ENCODE peak calls at places on chromosomes 12 and 14, in six cellular contexts. One of them, this sample, is unnamed.
A peak's percentile ranks its signal among the peaks of the same experiment; 100 is the strongest.

GRCh38 chr14:34231626-34232025 is 230.4 kb downstream of the SPTSSA start:
- DNase-seq in testis: no peak
- DNase-seq in choroid plexus epithelial cell: no peak
- DNase-seq in fibroblast of lung: no peak
- DNase-seq in fibroblast of mammary gland: no peak
- DNase-seq in heart right ventricle: no peak
- DNase-seq in this sample: no peak

GRCh38 chr14:89900822-89901221 is 53.7 kb downstream of the EFCAB11 start:
- DNase-seq in testis: no peak
- DNase-seq in choroid plexus epithelial cell: peak; percentile 13
- DNase-seq in fibroblast of lung: no peak
- DNase-seq in fibroblast of mammary gland: no peak
- DNase-seq in heart right ventricle: no peak
- DNase-seq in this sample: no peak

GRCh38 chr12:113049976-113050742 is 6.4 kb upstream of the DTX1 start:
- DNase-seq in testis: peak; percentile 69
- DNase-seq in choroid plexus epithelial cell: no peak
- DNase-seq in fibroblast of lung: no peak
- DNase-seq in fibroblast of mammary gland: no peak
- DNase-seq in heart right ventricle: no peak
- DNase-seq in this sample: no peak

GRCh38 chr12:50825372-50825838 is 17.3 kb upstream of the TMPRSS12 start:
- DNase-seq in testis: no peak
- DNase-seq in choroid plexus epithelial cell: peak; percentile 88
- DNase-seq in fibroblast of lung: peak; percentile 89
- DNase-seq in fibroblast of mammary gland: peak; percentile 82
- DNase-seq in heart right ventricle: no peak
- DNase-seq in this sample: peak; percentile 41

GRCh38 chr14:74275265-74275841 is 27.4 kb downstream of the ABCD4 start:
- DNase-seq in testis: no peak
- DNase-seq in choroid plexus epithelial cell: peak; percentile 95
- DNase-seq in fibroblast of lung: peak; percentile 65
- DNase-seq in fibroblast of mammary gland: peak; percentile 95
- DNase-seq in heart right ventricle: no peak
- DNase-seq in this sample: peak; percentile 66

GRCh38 chr14:96146131-96146771 is 58.4 kb upstream of the BDKRB2 start:
- DNase-seq in testis: no peak
- DNase-seq in choroid plexus epithelial cell: peak; percentile 82
- DNase-seq in fibroblast of lung: peak; percentile 77
- DNase-seq in fibroblast of mammary gland: peak; percentile 72
- DNase-seq in heart right ventricle: no peak
- DNase-seq in this sample: peak; percentile 55

GRCh38 chr14:96194262-96194656 is 10.4 kb upstream of the BDKRB2 start:
- DNase-seq in testis: no peak
- DNase-seq in choroid plexus epithelial cell: no peak
- DNase-seq in fibroblast of lung: no peak
- DNase-seq in fibroblast of mammary gland: no peak
- DNase-seq in heart right ventricle: no peak
- DNase-seq in this sample: no peak

GRCh38 chr14:101823511-101824120 is 62.1 kb downstream of the PPP2R5C start:
- DNase-seq in testis: no peak
- DNase-seq in choroid plexus epithelial cell: no peak
- DNase-seq in fibroblast of lung: no peak
- DNase-seq in fibroblast of mammary gland: peak; percentile 50
- DNase-seq in heart right ventricle: no peak
- DNase-seq in this sample: no peak

GRCh38 chr12:55718650-55719275 is 1.4 kb upstream of the RDH5 start:
- DNase-seq in testis: no peak
- DNase-seq in choroid plexus epithelial cell: no peak
- DNase-seq in fibroblast of lung: no peak
- DNase-seq in fibroblast of mammary gland: peak; percentile 82
- DNase-seq in heart right ventricle: no peak
- DNase-seq in this sample: no peak

GRCh38 chr12:55067701-55068100 is 47.9 kb downstream of the NEUROD4 start:
- DNase-seq in testis: no peak
- DNase-seq in choroid plexus epithelial cell: no peak
- DNase-seq in fibroblast of lung: no peak
- DNase-seq in fibroblast of mammary gland: no peak
- DNase-seq in heart right ventricle: no peak
- DNase-seq in this sample: no peak

GRCh38 chr12:2804390-2805145 is 7.9 kb upstream of the ITFG2 start:
- DNase-seq in testis: peak; percentile 42
- DNase-seq in choroid plexus epithelial cell: peak; percentile 96
- DNase-seq in fibroblast of lung: peak; percentile 73
- DNase-seq in fibroblast of mammary gland: peak; percentile 68
- DNase-seq in heart right ventricle: peak; percentile 69
- DNase-seq in this sample: peak; percentile 75

GRCh38 chr12:5171701-5172100 is 128.0 kb downstream of the KCNA5 start:
- DNase-seq in testis: peak; percentile 20
- DNase-seq in choroid plexus epithelial cell: peak; percentile 34
- DNase-seq in fibroblast of lung: peak; percentile 66
- DNase-seq in fibroblast of mammary gland: peak; percentile 28
- DNase-seq in heart right ventricle: no peak
- DNase-seq in this sample: peak; percentile 31

GRCh38 chr12:52280319-52280795 is 5.9 kb downstream of the KRT86 start:
- DNase-seq in testis: no peak
- DNase-seq in choroid plexus epithelial cell: peak; percentile 94
- DNase-seq in fibroblast of lung: peak; percentile 98
- DNase-seq in fibroblast of mammary gland: peak; percentile 94
- DNase-seq in heart right ventricle: no peak
- DNase-seq in this sample: peak; percentile 80

GRCh38 chr14:102591372-102591943 is 991 bp upstream of the RCOR1 start:
- DNase-seq in testis: peak; percentile 74
- DNase-seq in choroid plexus epithelial cell: peak; percentile 39
- DNase-seq in fibroblast of lung: peak; percentile 34
- DNase-seq in fibroblast of mammary gland: peak; percentile 27
- DNase-seq in heart right ventricle: peak; percentile 43
- DNase-seq in this sample: peak; percentile 57

GRCh38 chr12:81811066-81811777 is 52.1 kb upstream of the PPFIA2 start:
- DNase-seq in testis: no peak
- DNase-seq in choroid plexus epithelial cell: peak; percentile 59
- DNase-seq in fibroblast of lung: no peak
- DNase-seq in fibroblast of mammary gland: peak; percentile 91
- DNase-seq in heart right ventricle: no peak
- DNase-seq in this sample: no peak

GRCh38 chr14:102544745-102545460 is 35.3 kb upstream of the ANKRD9 start:
- DNase-seq in testis: no peak
- DNase-seq in choroid plexus epithelial cell: no peak
- DNase-seq in fibroblast of lung: no peak
- DNase-seq in fibroblast of mammary gland: no peak
- DNase-seq in heart right ventricle: no peak
- DNase-seq in this sample: no peak

GRCh38 chr12:67766370-67766769 is 117.8 kb downstream of the DYRK2 start:
- DNase-seq in testis: no peak
- DNase-seq in choroid plexus epithelial cell: peak; percentile 75
- DNase-seq in fibroblast of lung: peak; percentile 69
- DNase-seq in fibroblast of mammary gland: peak; percentile 93
- DNase-seq in heart right ventricle: no peak
- DNase-seq in this sample: peak; percentile 92

GRCh38 chr14:24172261-24172860 is 481 bp downstream of the REC8 start:
- DNase-seq in testis: no peak
- DNase-seq in choroid plexus epithelial cell: no peak
- DNase-seq in fibroblast of lung: no peak
- DNase-seq in fibroblast of mammary gland: no peak
- DNase-seq in heart right ventricle: no peak
- DNase-seq in this sample: no peak

GRCh38 chr14:21109377-21110260 is 8.8 kb downstream of the TMEM253 start:
- DNase-seq in testis: no peak
- DNase-seq in choroid plexus epithelial cell: no peak
- DNase-seq in fibroblast of lung: no peak
- DNase-seq in fibroblast of mammary gland: no peak
- DNase-seq in heart right ventricle: no peak
- DNase-seq in this sample: peak; percentile 26

GRCh38 chr14:65296876-65297275 is 115.7 kb upstream of the FUT8 start:
- DNase-seq in testis: no peak
- DNase-seq in choroid plexus epithelial cell: no peak
- DNase-seq in fibroblast of lung: no peak
- DNase-seq in fibroblast of mammary gland: no peak
- DNase-seq in heart right ventricle: no peak
- DNase-seq in this sample: no peak

GRCh38 chr12:44021471-44021971 is 185.6 kb downstream of the TMEM117 start:
- DNase-seq in testis: no peak
- DNase-seq in choroid plexus epithelial cell: no peak
- DNase-seq in fibroblast of lung: no peak
- DNase-seq in fibroblast of mammary gland: no peak
- DNase-seq in heart right ventricle: no peak
- DNase-seq in this sample: no peak

GRCh38 chr14:101964297-101965144 is at the start of gene DYNC1H1:
- DNase-seq in testis: peak; percentile 97
- DNase-seq in choroid plexus epithelial cell: peak; percentile 96
- DNase-seq in fibroblast of lung: peak; percentile 96
- DNase-seq in fibroblast of mammary gland: peak; percentile 96
- DNase-seq in heart right ventricle: peak; percentile 97
- DNase-seq in this sample: peak; percentile 88

GRCh38 chr12:45415393-45415817 is 199.5 kb downstream of the ANO6 start:
- DNase-seq in testis: no peak
- DNase-seq in choroid plexus epithelial cell: peak; percentile 98
- DNase-seq in fibroblast of lung: peak; percentile 98
- DNase-seq in fibroblast of mammary gland: peak; percentile 100
- DNase-seq in heart right ventricle: peak; percentile 18
- DNase-seq in this sample: peak; percentile 99

GRCh38 chr12:123471374-123472068 is 13.6 kb downstream of the SNRNP35 start:
- DNase-seq in testis: peak; percentile 67
- DNase-seq in choroid plexus epithelial cell: peak; percentile 92
- DNase-seq in fibroblast of lung: peak; percentile 83
- DNase-seq in fibroblast of mammary gland: peak; percentile 90
- DNase-seq in heart right ventricle: peak; percentile 45
- DNase-seq in this sample: peak; percentile 90

GRCh38 chr12:11652351-11653040 is 3.0 kb downstream of the ETV6 start:
- DNase-seq in testis: peak; percentile 68
- DNase-seq in choroid plexus epithelial cell: peak; percentile 70
- DNase-seq in fibroblast of lung: peak; percentile 57
- DNase-seq in fibroblast of mammary gland: peak; percentile 76
- DNase-seq in heart right ventricle: no peak
- DNase-seq in this sample: peak; percentile 68
- H3K4me3 ChIP-seq in testis: no peak overlapping the region
- H3K4me3 ChIP-seq in choroid plexus epithelial cell: peak overlapping the region; percentile 81
- H3K4me3 ChIP-seq in fibroblast of lung: peak overlapping the region; percentile 87
- H3K4me3 ChIP-seq in fibroblast of mammary gland: peak overlapping the region; percentile 38
- H3K4me3 ChIP-seq in heart right ventricle: no peak overlapping the region
- H3K4me3 ChIP-seq in this sample: peak overlapping the region; percentile 70

GRCh38 chr12:96501139-96501741 is 11.9 kb downstream of the CFAP54 start:
- DNase-seq in testis: no peak
- DNase-seq in choroid plexus epithelial cell: peak; percentile 79
- DNase-seq in fibroblast of lung: peak; percentile 68
- DNase-seq in fibroblast of mammary gland: peak; percentile 72
- DNase-seq in heart right ventricle: peak; percentile 36
- DNase-seq in this sample: peak; percentile 47

GRCh38 chr12:96502477-96502876 is 13.1 kb downstream of the CFAP54 start:
- DNase-seq in testis: no peak
- DNase-seq in choroid plexus epithelial cell: no peak
- DNase-seq in fibroblast of lung: no peak
- DNase-seq in fibroblast of mammary gland: no peak
- DNase-seq in heart right ventricle: no peak
- DNase-seq in this sample: no peak

GRCh38 chr12:96502949-96503532 is 13.7 kb downstream of the CFAP54 start:
- DNase-seq in testis: no peak
- DNase-seq in choroid plexus epithelial cell: no peak
- DNase-seq in fibroblast of lung: no peak
- DNase-seq in fibroblast of mammary gland: no peak
- DNase-seq in heart right ventricle: no peak
- DNase-seq in this sample: no peak

GRCh38 chr12:96500686-96501085 is 11.3 kb downstream of the CFAP54 start:
- DNase-seq in testis: peak; percentile 22
- DNase-seq in choroid plexus epithelial cell: peak; percentile 61
- DNase-seq in fibroblast of lung: peak; percentile 71
- DNase-seq in fibroblast of mammary gland: peak; percentile 53
- DNase-seq in heart right ventricle: no peak
- DNase-seq in this sample: no peak

GRCh38 chr12:96501908-96502307 is 12.5 kb downstream of the CFAP54 start:
- DNase-seq in testis: no peak
- DNase-seq in choroid plexus epithelial cell: no peak
- DNase-seq in fibroblast of lung: no peak
- DNase-seq in fibroblast of mammary gland: no peak
- DNase-seq in heart right ventricle: no peak
- DNase-seq in this sample: no peak
- TF ChIP-seq CTCF in testis: no peak
- TF ChIP-seq CTCF in choroid plexus epithelial cell: no peak
- TF ChIP-seq CTCF in fibroblast of lung: no peak
- TF ChIP-seq CTCF in fibroblast of mammary gland: no peak
- TF ChIP-seq CTCF in heart right ventricle: no peak
- TF ChIP-seq CTCF in this sample: no peak

GRCh38 chr12:95446511-95446910 is 27.4 kb upstream of the METAP2 start:
- DNase-seq in testis: peak; percentile 50
- DNase-seq in choroid plexus epithelial cell: peak; percentile 45
- DNase-seq in fibroblast of lung: peak; percentile 44
- DNase-seq in fibroblast of mammary gland: peak; percentile 47
- DNase-seq in heart right ventricle: peak; percentile 48
- DNase-seq in this sample: peak; percentile 21
- H3K4me3 ChIP-seq in testis: peak overlapping the region; percentile 29
- H3K4me3 ChIP-seq in choroid plexus epithelial cell: peak overlapping the region; percentile 52
- H3K4me3 ChIP-seq in fibroblast of lung: no peak overlapping the region
- H3K4me3 ChIP-seq in fibroblast of mammary gland: no peak overlapping the region
- H3K4me3 ChIP-seq in heart right ventricle: no peak overlapping the region
- H3K4me3 ChIP-seq in this sample: no peak overlapping the region

GRCh38 chr12:19179986-19180385 is 50.5 kb downstream of the PLEKHA5 start:
- DNase-seq in testis: no peak
- DNase-seq in choroid plexus epithelial cell: no peak
- DNase-seq in fibroblast of lung: no peak
- DNase-seq in fibroblast of mammary gland: no peak
- DNase-seq in heart right ventricle: no peak
- DNase-seq in this sample: no peak

GRCh38 chr12:19185262-19185929 is 55.9 kb downstream of the PLEKHA5 start:
- DNase-seq in testis: no peak
- DNase-seq in choroid plexus epithelial cell: no peak
- DNase-seq in fibroblast of lung: no peak
- DNase-seq in fibroblast of mammary gland: no peak
- DNase-seq in heart right ventricle: no peak
- DNase-seq in this sample: no peak

GRCh38 chr12:19181666-19182426 is 52.3 kb downstream of the PLEKHA5 start:
- DNase-seq in testis: no peak
- DNase-seq in choroid plexus epithelial cell: peak; percentile 50
- DNase-seq in fibroblast of lung: peak; percentile 49
- DNase-seq in fibroblast of mammary gland: peak; percentile 26
- DNase-seq in heart right ventricle: no peak
- DNase-seq in this sample: peak; percentile 41

GRCh38 chr12:19186722-19187661 is 57.5 kb downstream of the PLEKHA5 start:
- DNase-seq in testis: no peak
- DNase-seq in choroid plexus epithelial cell: peak; percentile 84
- DNase-seq in fibroblast of lung: peak; percentile 79
- DNase-seq in fibroblast of mammary gland: peak; percentile 75
- DNase-seq in heart right ventricle: no peak
- DNase-seq in this sample: peak; percentile 78

DNA sequence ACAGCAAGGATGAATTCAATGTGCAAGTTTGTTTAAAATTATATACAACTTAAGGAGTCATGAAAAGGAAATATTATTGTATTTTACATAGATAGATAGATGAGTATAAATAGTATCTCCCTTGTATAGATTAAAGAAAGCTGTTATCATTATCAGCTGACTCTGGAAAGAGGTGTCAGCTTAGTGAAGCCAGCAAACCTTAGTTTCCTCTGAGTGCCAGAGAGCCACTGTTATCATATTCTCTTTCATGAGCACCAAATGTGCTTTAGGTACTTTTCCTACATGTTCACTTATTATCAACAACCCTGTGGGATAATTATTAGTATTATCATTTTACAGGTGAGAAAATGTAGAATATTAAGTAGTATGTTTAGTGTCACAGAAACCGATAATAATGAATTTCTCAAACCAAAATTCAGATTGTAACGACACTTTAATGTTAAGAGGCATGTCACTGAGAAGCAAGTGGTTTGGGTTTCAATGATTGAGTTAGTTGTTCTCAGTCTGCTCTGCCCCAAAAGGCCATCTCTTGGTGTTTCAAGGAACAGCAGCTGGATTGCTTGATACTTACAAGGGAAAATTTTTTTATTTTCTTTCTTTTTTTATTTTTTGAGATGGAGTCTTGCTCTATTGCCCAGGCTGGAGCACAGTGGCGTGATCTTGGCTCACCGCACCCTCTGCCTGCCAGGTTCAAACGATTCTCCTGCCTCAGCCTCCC is 53.7 kb downstream of the PLEKHA5 start:
- DNase-seq in testis: peak; percentile 18
- DNase-seq in choroid plexus epithelial cell: peak; percentile 77
- DNase-seq in fibroblast of lung: peak; percentile 55
- DNase-seq in fibroblast of mammary gland: peak; percentile 44
- DNase-seq in heart right ventricle: no peak
- DNase-seq in this sample: peak; percentile 63
- TF ChIP-seq CTCF in testis: no peak
- TF ChIP-seq CTCF in choroid plexus epithelial cell: peak; percentile 66
- TF ChIP-seq CTCF in fibroblast of lung: peak; percentile 55
- TF ChIP-seq CTCF in fibroblast of mammary gland: peak; percentile 31
- TF ChIP-seq CTCF in heart right ventricle: no peak
- TF ChIP-seq CTCF in this sample: peak; percentile 24